ENCODE peak calls at places on chromosomes 13 and 19, in four cellular contexts. P, F, W and B are unnamed samples.

GRCh38 chr13:51638497-51638871 is 54.2 kb downstream of the WDFY2 start:
- DNase-seq in P (peak; percentile 63), F (no peak), W (peak; percentile 40), B (no peak)

GRCh38 chr19:52099497-52100138 is 4.1 kb upstream of the ZNF841 start:
- DNase-seq in P (no peak), F (no peak), W (no peak), B (no peak)

GRCh38 chr13:113848431-113849260 is 15.2 kb downstream of the GAS6 start:
- DNase-seq in P (no peak), F (no peak), W (no peak), B (no peak)

GRCh38 chr13:25478186-25478585 is 106.4 kb downstream of the ATP8A2 start:
- DNase-seq in P (no peak), F (no peak), W (no peak), B (no peak)

GRCh38 chr13:40371531-40372125 is 294.8 kb downstream of the FOXO1 start:
- DNase-seq in P (no peak), F (no peak), W (no peak), B (no peak)

GRCh38 chr13:88281846-88282245 is 610.7 kb downstream of the SLITRK5 start:
- DNase-seq in P (no peak), F (no peak), W (no peak), B (no peak)

GRCh38 chr13:30864352-30865130 is 41.5 kb upstream of the MEDAG start:
- DNase-seq in P (peak; percentile 96), F (peak; percentile 98), W (peak; percentile 94), B (no peak)

GRCh38 chr19:29526730-29527499 is 1.1 kb downstream of the VSTM2B start:
- DNase-seq in P (no peak), F (no peak), W (no peak), B (no peak)

GRCh38 chr19:10533656-10534386 is 9.9 kb upstream of the ATG4D start:
- DNase-seq in P (peak; percentile 96), F (peak; percentile 88), W (peak; percentile 96), B (no peak)

GRCh38 chr19:3658823-3659745 is 32.5 kb upstream of the CACTIN start:
- DNase-seq in P (no peak), F (no peak), W (no peak), B (no peak)

GRCh38 chr19:16197188-16197621 is 506 bp upstream of the AP1M1 start:
- DNase-seq in P (peak; percentile 94), F (peak; percentile 92), W (peak; percentile 93), B (no peak)

GRCh38 chr13:39047560-39047959 is 9.3 kb downstream of the NHLRC3 start:
- DNase-seq in P (no peak), F (no peak), W (no peak), B (no peak)

DNA sequence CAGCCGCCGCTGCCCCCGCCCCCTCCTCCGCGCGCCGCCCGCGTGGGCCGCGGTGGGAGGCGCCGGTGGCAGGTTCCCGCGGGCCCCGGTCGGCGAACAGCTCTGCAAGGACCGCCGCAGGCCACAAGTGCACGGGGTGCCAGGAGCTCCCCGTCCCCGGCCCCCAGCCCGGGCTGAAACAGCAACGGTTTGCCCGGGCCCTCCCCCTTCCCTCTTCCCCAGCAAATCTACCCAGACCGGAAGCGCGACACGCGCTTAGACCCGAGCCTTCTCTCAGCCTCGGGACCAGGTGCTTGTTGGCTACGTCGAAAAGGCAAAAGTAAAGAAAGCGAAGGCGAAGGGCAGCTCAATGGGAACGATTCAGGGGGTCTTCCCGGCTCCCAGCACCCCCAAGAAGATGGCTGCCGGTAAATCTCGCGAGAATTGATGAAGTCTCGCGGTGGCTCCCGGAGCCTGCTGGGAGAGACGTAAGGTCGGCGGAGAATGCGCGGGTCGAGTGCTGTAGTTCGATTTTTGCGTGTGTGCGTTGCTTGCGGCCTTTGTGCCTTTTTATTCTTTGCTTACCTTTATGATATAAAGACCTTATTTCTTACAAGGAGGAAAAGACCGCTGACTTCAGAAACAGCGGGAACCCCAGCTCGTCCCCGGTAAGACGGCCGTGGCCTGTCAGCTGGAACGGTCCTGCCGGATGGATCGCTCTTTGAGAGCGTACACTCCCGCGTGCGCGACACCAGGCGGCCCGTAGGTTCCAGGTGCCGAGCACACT is at the start of gene RBM26:
- DNase-seq in P (peak; percentile 97), F (peak; percentile 94), W (peak; percentile 93), B (peak; percentile 92)
- TF ChIP-seq CTCF in P (peak; percentile 22), F (no peak), W (no peak), B (no peak)

GRCh38 chr19:39850892-39851291 is 4.7 kb upstream of the FBL start:
- DNase-seq in P (no peak), F (no peak), W (no peak), B (no peak)

GRCh38 chr19:39846176-39846677 is at the start of gene FBL:
- DNase-seq in P (peak; percentile 89), F (peak; percentile 85), W (peak; percentile 87), B (peak; percentile 99)

GRCh38 chr19:39847525-39847924 is 1.3 kb upstream of the FBL start:
- DNase-seq in P (no peak), F (no peak), W (no peak), B (no peak)

GRCh38 chr19:39846678-39847486 is 703 bp upstream of the FBL start:
- DNase-seq in P (peak; percentile 15), F (no peak), W (peak; percentile 28), B (no peak)

DNA sequence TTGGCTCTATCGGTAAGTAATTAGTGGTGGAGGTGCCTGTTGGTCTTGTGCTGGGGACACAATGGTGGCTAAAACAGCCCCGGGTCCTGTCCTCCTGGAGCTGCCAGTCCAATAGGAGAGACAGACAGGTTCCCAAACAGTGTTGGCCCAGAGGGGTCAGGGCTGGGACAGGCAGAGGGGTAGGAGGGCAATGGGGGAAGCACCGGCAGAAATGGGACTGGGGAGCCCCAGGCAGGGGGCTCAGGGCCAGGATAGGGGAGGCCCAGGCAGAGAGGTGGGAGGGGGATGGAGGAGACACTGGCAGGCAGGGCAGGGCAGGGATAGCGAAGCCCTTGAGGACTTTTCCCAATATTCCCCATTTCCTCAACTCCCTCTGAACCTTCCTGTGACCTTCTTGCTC is 2.2 kb upstream of the FBL start:
- DNase-seq in P (no peak), F (no peak), W (no peak), B (no peak)
- TF ChIP-seq CTCF in P (no peak), F (no peak), W (no peak), B (no peak)

GRCh38 chr13:99980201-99981114 is 1.1 kb upstream of the ZIC2 start:
- DNase-seq in P (peak; percentile 29), F (peak; percentile 43), W (peak; percentile 60), B (no peak)
- TF ChIP-seq CTCF in P (no peak), F (no peak), W (no peak), B (no peak)

DNA sequence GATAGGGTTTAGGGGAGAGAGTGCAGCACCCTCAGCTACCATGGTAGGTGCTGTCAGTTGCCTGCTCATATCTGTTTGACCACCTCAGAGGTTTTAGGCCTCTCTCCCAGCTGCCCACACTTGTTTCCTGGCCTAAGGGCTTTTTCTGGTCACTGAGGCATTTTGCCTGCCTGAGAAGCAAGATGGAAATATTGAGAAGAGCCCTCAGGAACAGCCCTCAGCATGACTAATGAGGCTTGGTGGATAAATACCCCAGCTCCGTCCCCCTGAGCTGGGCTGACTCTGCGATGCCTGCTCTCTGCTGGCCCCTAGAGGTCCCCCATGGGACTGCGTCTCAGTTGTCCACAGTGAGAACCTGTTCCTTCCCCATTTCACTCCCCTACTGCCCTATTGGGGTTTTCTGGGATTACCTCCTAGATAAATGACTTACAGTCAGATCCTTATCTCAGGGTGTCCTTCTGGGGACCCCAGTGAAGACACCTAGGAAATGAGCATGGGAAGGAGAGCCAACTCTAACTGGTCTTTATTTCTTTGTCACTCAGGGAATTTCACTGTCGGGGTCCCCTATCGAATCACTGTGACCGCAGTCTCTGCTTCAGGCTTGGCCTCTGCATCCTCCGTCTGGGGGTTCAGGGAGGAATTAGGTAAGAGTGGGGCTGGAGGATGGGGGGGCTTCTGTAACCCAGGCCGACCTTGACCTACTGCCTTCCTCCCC is 13.3 kb downstream of the PALM3 start:
- DNase-seq in P (no peak), F (no peak), W (no peak), B (peak; percentile 68)
- TF ChIP-seq CTCF in P (peak; percentile 86), F (peak; percentile 58), W (peak; percentile 75), B (peak; percentile 97)

GRCh38 chr19:32676186-32676894 is 692 bp downstream of the RGS9BP start:
- DNase-seq in P (no peak), F (no peak), W (no peak), B (no peak)

GRCh38 chr19:32674959-32675719 is at the start of gene ANKRD27:
- DNase-seq in P (peak; percentile 96), F (peak; percentile 96), W (peak; percentile 95), B (peak; percentile 98)

GRCh38 chr19:32675720-32676185 is at the start of gene RGS9BP:
- DNase-seq in P (peak; percentile 65), F (peak; percentile 59), W (peak; percentile 70), B (peak; percentile 52)

GRCh38 chr19:32676895-32677359 is 1.3 kb downstream of the RGS9BP start:
- DNase-seq in P (no peak), F (no peak), W (no peak), B (no peak)

DNA sequence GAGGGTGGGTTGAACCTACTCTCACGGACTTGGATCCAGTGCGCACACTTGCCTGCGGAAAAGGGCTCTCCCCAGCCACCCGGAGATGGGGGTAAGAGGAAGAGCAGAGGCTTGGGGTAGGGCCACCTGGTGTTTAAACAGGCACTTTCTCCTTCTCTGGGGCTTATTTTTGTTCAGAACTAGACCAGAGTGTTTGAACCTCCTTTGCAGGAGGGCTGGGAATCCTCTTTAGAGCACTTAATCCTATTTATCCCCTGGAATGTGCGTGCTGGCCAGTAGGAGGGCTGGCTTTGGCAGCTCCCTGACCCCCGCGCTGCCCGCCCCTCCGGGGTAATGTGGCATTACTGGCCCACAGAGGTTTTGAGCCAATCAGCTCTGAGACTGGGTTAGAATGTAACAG is 2.0 kb downstream of the RGS9BP start:
- DNase-seq in P (no peak), F (no peak), W (no peak), B (no peak)
- TF ChIP-seq CTCF in P (peak; percentile 4), F (no peak), W (no peak), B (no peak)

GRCh38 chr13:76019421-76020044 is 383.4 kb downstream of the LMO7 start:
- DNase-seq in P (no peak), F (no peak), W (no peak), B (no peak)

GRCh38 chr13:76017861-76018556 is 381.9 kb downstream of the LMO7 start:
- DNase-seq in P (no peak), F (no peak), W (no peak), B (no peak)

GRCh38 chr13:76020421-76020955 is 384.4 kb downstream of the LMO7 start:
- DNase-seq in P (no peak), F (no peak), W (no peak), B (no peak)

GRCh38 chr13:76014618-76015315 is 378.6 kb downstream of the LMO7 start:
- DNase-seq in P (peak; percentile 36), F (peak; percentile 80), W (peak; percentile 6), B (no peak)

GRCh38 chr13:76016799-76017198 is 380.7 kb downstream of the LMO7 start:
- DNase-seq in P (peak; percentile 32), F (peak; percentile 23), W (peak; percentile 19), B (no peak)
- TF ChIP-seq CTCF in P (peak; percentile 61), F (peak; percentile 42), W (peak; percentile 58), B (no peak)